ENCODE peak calls at places on chromosomes 16 and 17, in nine cellular contexts. One of them, this sample, is unnamed.
A peak's percentile ranks its signal among the peaks of the same experiment; 100 is the strongest.

GRCh38 chr16:50879873-50880695 is 138.2 kb downstream of the CYLD start:
- DNase-seq in AG04449: no peak
- DNase-seq in neural crest cell: peak; percentile 36
- DNase-seq in endothelial cell of umbilical vein: no peak
- DNase-seq in WTC11: peak; percentile 72
- DNase-seq in MCF 10A: peak; percentile 40
- DNase-seq in GM13976: no peak
- DNase-seq in tibial artery: no peak
- DNase-seq in HFF-Myc: no peak
- DNase-seq in this sample: peak; percentile 62

GRCh38 chr16:15703029-15703736 is 53.1 kb downstream of the NDE1 start:
- DNase-seq in AG04449: no peak
- DNase-seq in neural crest cell: no peak
- DNase-seq in endothelial cell of umbilical vein: no peak
- DNase-seq in WTC11: no peak
- DNase-seq in MCF 10A: no peak
- DNase-seq in GM13976: no peak
- DNase-seq in tibial artery: no peak
- DNase-seq in HFF-Myc: no peak
- DNase-seq in this sample: no peak

GRCh38 chr17:81685108-81685507 is 1.3 kb downstream of the HGS start:
- DNase-seq in AG04449: peak; percentile 21
- DNase-seq in neural crest cell: no peak
- DNase-seq in endothelial cell of umbilical vein: peak; percentile 17
- DNase-seq in WTC11: no peak
- DNase-seq in MCF 10A: peak; percentile 65
- DNase-seq in GM13976: no peak
- DNase-seq in tibial artery: no peak
- DNase-seq in HFF-Myc: no peak
- DNase-seq in this sample: no peak

GRCh38 chr17:68599091-68599872 is 1.9 kb downstream of the FAM20A start:
- DNase-seq in AG04449: no peak
- DNase-seq in neural crest cell: no peak
- DNase-seq in endothelial cell of umbilical vein: no peak
- DNase-seq in WTC11: no peak
- DNase-seq in MCF 10A: no peak
- DNase-seq in GM13976: no peak
- DNase-seq in tibial artery: no peak
- DNase-seq in HFF-Myc: no peak
- DNase-seq in this sample: no peak

GRCh38 chr17:37725021-37725585 is 19.8 kb downstream of the HNF1B start:
- DNase-seq in AG04449: no peak
- DNase-seq in neural crest cell: no peak
- DNase-seq in endothelial cell of umbilical vein: no peak
- DNase-seq in WTC11: no peak
- DNase-seq in MCF 10A: no peak
- DNase-seq in GM13976: no peak
- DNase-seq in tibial artery: no peak
- DNase-seq in HFF-Myc: no peak
- DNase-seq in this sample: no peak

GRCh38 chr16:47431960-47432359 is 28.9 kb downstream of the ITFG1 start:
- DNase-seq in AG04449: no peak
- DNase-seq in neural crest cell: no peak
- DNase-seq in endothelial cell of umbilical vein: no peak
- DNase-seq in WTC11: no peak
- DNase-seq in MCF 10A: no peak
- DNase-seq in GM13976: no peak
- DNase-seq in tibial artery: no peak
- DNase-seq in HFF-Myc: no peak
- DNase-seq in this sample: no peak

GRCh38 chr17:3573246-3574100 is 15.9 kb upstream of the TRPV3 start:
- DNase-seq in AG04449: no peak
- DNase-seq in neural crest cell: no peak
- DNase-seq in endothelial cell of umbilical vein: no peak
- DNase-seq in WTC11: no peak
- DNase-seq in MCF 10A: no peak
- DNase-seq in GM13976: no peak
- DNase-seq in tibial artery: no peak
- DNase-seq in HFF-Myc: no peak
- DNase-seq in this sample: no peak

GRCh38 chr17:17349724-17350106 is 46.5 kb downstream of the NT5M start:
- DNase-seq in AG04449: no peak
- DNase-seq in neural crest cell: no peak
- DNase-seq in endothelial cell of umbilical vein: no peak
- DNase-seq in WTC11: no peak
- DNase-seq in MCF 10A: no peak
- DNase-seq in GM13976: no peak
- DNase-seq in tibial artery: peak; percentile 52
- DNase-seq in HFF-Myc: no peak
- DNase-seq in this sample: no peak

GRCh38 chr16:76577003-76577402 is 299.8 kb downstream of the CNTNAP4 start:
- DNase-seq in AG04449: no peak
- DNase-seq in neural crest cell: no peak
- DNase-seq in endothelial cell of umbilical vein: no peak
- DNase-seq in WTC11: no peak
- DNase-seq in MCF 10A: no peak
- DNase-seq in GM13976: peak; percentile 46
- DNase-seq in tibial artery: no peak
- DNase-seq in HFF-Myc: no peak
- DNase-seq in this sample: no peak

GRCh38 chr17:72466199-72466598 is 345.4 kb downstream of the SOX9 start:
- DNase-seq in AG04449: no peak
- DNase-seq in neural crest cell: no peak
- DNase-seq in endothelial cell of umbilical vein: no peak
- DNase-seq in WTC11: no peak
- DNase-seq in MCF 10A: peak; percentile 90
- DNase-seq in GM13976: peak; percentile 68
- DNase-seq in tibial artery: peak; percentile 27
- DNase-seq in HFF-Myc: no peak
- DNase-seq in this sample: no peak
- TF ChIP-seq CTCF in AG04449: no peak
- TF ChIP-seq CTCF in neural crest cell: no peak
- TF ChIP-seq CTCF in endothelial cell of umbilical vein: no peak
- TF ChIP-seq CTCF in WTC11: no peak
- TF ChIP-seq CTCF in MCF 10A: no peak
- TF ChIP-seq CTCF in GM13976: no peak
- TF ChIP-seq CTCF in tibial artery: no peak
- TF ChIP-seq CTCF in HFF-Myc: no peak
- TF ChIP-seq CTCF in this sample: no peak

DNA sequence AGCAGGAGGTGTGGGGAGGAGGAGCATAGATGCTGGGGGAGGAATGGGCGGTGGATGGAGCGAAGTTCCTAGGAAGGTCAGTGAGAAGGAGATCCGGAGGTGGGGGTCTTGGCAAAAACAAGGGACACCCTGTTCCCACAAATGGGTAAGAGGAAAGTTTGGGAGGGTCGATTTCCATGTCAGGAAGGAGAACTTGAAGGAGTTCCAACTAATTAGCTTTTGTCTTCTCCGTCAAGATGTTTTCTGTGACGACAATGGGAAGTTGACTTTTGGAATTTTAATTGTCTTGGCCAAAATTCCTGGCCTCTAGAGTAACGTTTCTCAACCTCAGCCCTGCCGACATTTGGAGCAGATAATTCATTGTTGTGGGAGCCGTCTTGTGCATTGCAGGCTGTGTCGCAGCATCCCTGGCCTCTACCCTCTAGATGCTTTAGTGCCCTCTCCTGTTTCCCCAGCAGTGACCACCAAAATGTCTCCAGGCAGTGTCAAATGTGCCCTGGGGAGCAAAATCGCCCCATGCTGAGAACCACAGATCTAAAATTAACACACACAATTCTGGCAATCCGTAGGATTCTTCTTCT is 97.1 kb downstream of the PITPNC1 start:
- DNase-seq in AG04449: peak; percentile 41
- DNase-seq in neural crest cell: no peak
- DNase-seq in endothelial cell of umbilical vein: peak; percentile 20
- DNase-seq in WTC11: no peak
- DNase-seq in MCF 10A: peak; percentile 85
- DNase-seq in GM13976: no peak
- DNase-seq in tibial artery: peak; percentile 68
- DNase-seq in HFF-Myc: no peak
- DNase-seq in this sample: no peak
- TF ChIP-seq CTCF in AG04449: no peak
- TF ChIP-seq CTCF in neural crest cell: no peak
- TF ChIP-seq CTCF in endothelial cell of umbilical vein: no peak
- TF ChIP-seq CTCF in WTC11: no peak
- TF ChIP-seq CTCF in MCF 10A: no peak
- TF ChIP-seq CTCF in GM13976: no peak
- TF ChIP-seq CTCF in tibial artery: no peak
- TF ChIP-seq CTCF in HFF-Myc: no peak
- TF ChIP-seq CTCF in this sample: no peak

DNA sequence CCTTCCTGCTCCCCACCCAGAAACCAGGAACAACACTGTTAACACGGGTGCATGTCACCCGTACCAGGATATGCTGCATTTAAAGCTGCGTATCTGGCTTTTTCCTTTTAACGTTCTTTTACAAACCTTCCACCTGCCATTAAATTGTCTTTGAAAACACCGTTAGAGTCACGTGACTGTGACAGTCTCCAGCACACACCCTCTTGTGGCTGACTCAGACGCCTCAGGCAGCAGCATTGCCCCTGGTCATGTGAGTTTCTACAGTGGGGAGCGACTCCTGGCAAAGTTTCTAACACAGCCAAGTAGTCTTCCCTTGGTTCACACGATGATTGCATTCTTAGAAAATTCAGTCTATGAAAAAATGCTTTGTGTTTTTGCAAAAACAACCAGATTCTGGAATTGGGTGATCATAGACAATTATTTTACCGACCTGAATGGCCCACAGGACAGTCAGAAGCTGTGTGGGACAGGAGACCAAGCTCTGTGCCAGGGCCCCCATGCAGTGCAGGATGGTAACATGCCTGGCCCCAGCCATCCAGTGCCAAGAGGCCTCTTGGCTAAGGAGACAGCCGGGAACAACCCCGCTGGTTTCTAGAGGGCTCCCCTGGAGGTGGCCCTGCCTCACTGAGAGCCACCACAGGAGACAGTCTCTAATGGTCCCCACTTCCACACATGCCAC is 199.1 kb downstream of the KATNIP start:
- DNase-seq in AG04449: peak; percentile 56
- DNase-seq in neural crest cell: no peak
- DNase-seq in endothelial cell of umbilical vein: peak; percentile 62
- DNase-seq in WTC11: peak; percentile 44
- DNase-seq in MCF 10A: peak; percentile 75
- DNase-seq in GM13976: peak; percentile 72
- DNase-seq in tibial artery: no peak
- DNase-seq in HFF-Myc: peak; percentile 49
- DNase-seq in this sample: no peak
- TF ChIP-seq CTCF in AG04449: peak; percentile 28
- TF ChIP-seq CTCF in neural crest cell: peak; percentile 35
- TF ChIP-seq CTCF in endothelial cell of umbilical vein: peak; percentile 9
- TF ChIP-seq CTCF in WTC11: no peak
- TF ChIP-seq CTCF in MCF 10A: no peak
- TF ChIP-seq CTCF in GM13976: no peak
- TF ChIP-seq CTCF in tibial artery: no peak
- TF ChIP-seq CTCF in HFF-Myc: peak; percentile 30
- TF ChIP-seq CTCF in this sample: no peak

GRCh38 chr17:39925282-39926134 is 1.9 kb downstream of the ORMDL3 start:
- DNase-seq in AG04449: no peak
- DNase-seq in neural crest cell: no peak
- DNase-seq in endothelial cell of umbilical vein: no peak
- DNase-seq in WTC11: no peak
- DNase-seq in MCF 10A: no peak
- DNase-seq in GM13976: no peak
- DNase-seq in tibial artery: no peak
- DNase-seq in HFF-Myc: no peak
- DNase-seq in this sample: no peak

GRCh38 chr17:39924691-39925055 is 2.7 kb downstream of the ORMDL3 start:
- DNase-seq in AG04449: no peak
- DNase-seq in neural crest cell: no peak
- DNase-seq in endothelial cell of umbilical vein: no peak
- DNase-seq in WTC11: no peak
- DNase-seq in MCF 10A: no peak
- DNase-seq in GM13976: no peak
- DNase-seq in tibial artery: no peak
- DNase-seq in HFF-Myc: no peak
- DNase-seq in this sample: peak; percentile 76

GRCh38 chr17:39922006-39922405 is 3.6 kb upstream of the GSDMB start:
- DNase-seq in AG04449: no peak
- DNase-seq in neural crest cell: no peak
- DNase-seq in endothelial cell of umbilical vein: no peak
- DNase-seq in WTC11: no peak
- DNase-seq in MCF 10A: no peak
- DNase-seq in GM13976: no peak
- DNase-seq in tibial artery: no peak
- DNase-seq in HFF-Myc: no peak
- DNase-seq in this sample: peak; percentile 88

GRCh38 chr17:39923230-39923629 is 4.2 kb downstream of the ORMDL3 start:
- DNase-seq in AG04449: no peak
- DNase-seq in neural crest cell: no peak
- DNase-seq in endothelial cell of umbilical vein: no peak
- DNase-seq in WTC11: no peak
- DNase-seq in MCF 10A: no peak
- DNase-seq in GM13976: no peak
- DNase-seq in tibial artery: no peak
- DNase-seq in HFF-Myc: no peak
- DNase-seq in this sample: no peak

DNA sequence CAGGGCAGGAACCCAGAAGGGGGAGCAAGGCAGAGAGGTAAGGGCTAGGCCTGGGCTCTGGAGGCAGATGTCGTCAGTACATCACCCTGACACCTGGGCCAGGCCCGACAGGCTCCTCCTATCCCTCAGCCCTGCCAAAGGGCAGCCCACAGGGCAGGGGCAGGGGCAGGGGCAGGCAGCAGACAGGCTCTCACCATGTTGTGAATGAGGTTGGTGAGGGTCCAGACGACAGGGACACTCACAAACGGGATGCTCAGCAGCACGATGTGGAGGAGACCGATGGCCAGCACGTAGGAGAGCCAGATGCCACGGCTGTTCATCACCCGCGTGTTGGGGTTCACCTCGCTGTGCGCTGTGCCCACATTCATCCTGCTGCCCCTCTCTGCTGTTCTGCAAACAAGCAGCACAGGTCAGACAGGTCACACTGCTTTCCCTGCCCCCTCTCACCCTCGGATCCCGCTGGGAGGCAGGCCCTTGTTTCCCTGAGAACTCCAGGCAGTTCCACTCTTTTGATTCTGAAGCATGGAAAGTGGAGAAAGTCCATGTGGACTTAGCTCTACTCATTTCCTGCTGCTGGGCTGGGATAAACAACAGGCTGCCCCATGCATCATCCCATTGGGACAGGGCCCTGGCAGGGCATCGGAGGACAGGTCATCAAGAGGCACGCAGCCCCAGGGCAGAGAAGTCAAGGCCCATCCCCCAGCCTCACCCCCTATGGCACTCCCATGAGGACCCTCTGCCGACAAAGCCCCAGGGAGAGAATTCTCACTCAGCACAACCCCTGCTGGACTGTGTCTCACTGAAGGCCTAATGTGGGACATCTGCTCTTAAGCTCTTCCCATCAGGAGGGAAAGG is 3.3 kb downstream of the ORMDL3 start:
- DNase-seq in AG04449: no peak
- DNase-seq in neural crest cell: peak; percentile 32
- DNase-seq in endothelial cell of umbilical vein: peak; percentile 42
- DNase-seq in WTC11: peak; percentile 27
- DNase-seq in MCF 10A: no peak
- DNase-seq in GM13976: no peak
- DNase-seq in tibial artery: no peak
- DNase-seq in HFF-Myc: no peak
- DNase-seq in this sample: peak; percentile 93
- TF ChIP-seq CTCF in AG04449: no peak
- TF ChIP-seq CTCF in neural crest cell: peak; percentile 37
- TF ChIP-seq CTCF in endothelial cell of umbilical vein: no peak
- TF ChIP-seq CTCF in WTC11: no peak
- TF ChIP-seq CTCF in MCF 10A: no peak
- TF ChIP-seq CTCF in GM13976: no peak
- TF ChIP-seq CTCF in tibial artery: no peak
- TF ChIP-seq CTCF in HFF-Myc: no peak
- TF ChIP-seq CTCF in this sample: no peak

This sample was measured in right lobe of liver.